ENCODE peak calls at places on chromosome 6, in nine cellular contexts. I, U, G, O, H, E, D, B and P are unnamed samples.

GRCh38 chr6:52834481-52834880 is 6.1 kb downstream of the GSTA5 start:
- DNase-seq in E (no peak), U (peak), D (no peak), G (no peak), I (no peak), B (peak), O (no peak), H (peak), P (no peak)

GRCh38 chr6:9140181-9140580 is 704.8 kb upstream of the SLC35B3 start:
- DNase-seq in D (no peak), G (no peak), H (peak), B (no peak), I (no peak), E (peak), U (peak), O (no peak), P (no peak)

GRCh38 chr6:69835414-69836179 is 30.8 kb upstream of the COL19A1 start:
- DNase-seq in I (no peak), E (no peak), B (peak), D (no peak), O (no peak), U (peak), G (peak), H (peak), P (peak)

GRCh38 chr6:117829594-117830319 is 77.3 kb upstream of the SLC35F1 start:
- DNase-seq in D (no peak), H (peak), E (no peak), I (no peak), G (peak), O (no peak), B (no peak), U (peak), P (peak)

GRCh38 chr6:43442935-43443334 is 12.4 kb downstream of the DLK2 start:
- DNase-seq in I (no peak), U (no peak), D (no peak), G (no peak), H (no peak), E (no peak), O (no peak), B (no peak), P (no peak)

GRCh38 chr6:137967689-137968467 is 100.8 kb downstream of the TNFAIP3 start:
- DNase-seq in B (no peak), H (no peak), I (no peak), U (peak), E (no peak), O (no peak), G (peak), D (no peak), P (no peak)

GRCh38 chr6:17519120-17519519 is 81.0 kb upstream of the FAM8A1 start:
- DNase-seq in U (peak), E (no peak), D (no peak), H (peak), O (no peak), B (no peak), I (no peak), G (no peak), P (no peak)

GRCh38 chr6:26157150-26157837 is 70.1 kb downstream of the HFE start:
- DNase-seq in H (peak), E (peak), I (peak), B (no peak), O (peak), U (peak), D (peak), G (no peak), P (peak)

GRCh38 chr6:79277109-79277508 is 42.6 kb upstream of the HMGN3 start:
- DNase-seq in D (no peak), I (no peak), G (peak), O (no peak), H (peak), E (no peak), B (no peak), U (peak), P (no peak)

GRCh38 chr6:15763827-15764226 is 101.0 kb upstream of the DTNBP1 start:
- DNase-seq in E (peak), D (peak), U (peak), H (peak), G (peak), I (no peak), O (no peak), B (no peak), P (no peak)

GRCh38 chr6:57174511-57174907 is 2.4 kb downstream of the BAG2 start:
- DNase-seq in B (no peak), G (no peak), U (no peak), E (no peak), I (no peak), D (no peak), H (no peak), O (no peak), P (no peak)

GRCh38 chr6:130020106-130020851 is 1.9 kb downstream of the L3MBTL3 start:
- DNase-seq in I (peak), O (peak), E (peak), H (no peak), D (peak), G (no peak), B (no peak), U (peak), P (no peak)

GRCh38 chr6:29791786-29792122 is 35.9 kb upstream of the HLA-G start:
- DNase-seq in D (no peak), G (no peak), E (no peak), B (no peak), U (no peak), I (no peak), H (no peak), O (no peak), P (no peak)

GRCh38 chr6:158797331-158798202 is 21.6 kb downstream of the EZR start:
- DNase-seq in I (no peak), H (peak), B (peak), G (peak), D (no peak), E (no peak), U (peak), O (no peak), P (no peak)

GRCh38 chr6:94215614-94216013 is 796.3 kb upstream of the EPHA7 start:
- DNase-seq in U (no peak), B (no peak), E (no peak), O (no peak), G (no peak), I (no peak), D (no peak), H (no peak), P (no peak)

GRCh38 chr6:125114248-125114858 is 39.2 kb upstream of the TPD52L1 start:
- DNase-seq in B (no peak), U (peak), G (peak), E (no peak), I (no peak), D (no peak), O (no peak), H (peak), P (peak)

GRCh38 chr6:81834141-81834621 is 81.7 kb upstream of the TENT5A start:
- DNase-seq in E (no peak), O (no peak), B (peak), H (peak), G (peak), I (no peak), U (peak), D (peak), P (no peak)

GRCh38 chr6:109428889-109429477 is 11.4 kb downstream of the PPIL6 start:
- DNase-seq in E (no peak), D (no peak), I (no peak), G (peak), H (peak), U (peak), O (no peak), B (peak), P (no peak)

GRCh38 chr6:79134699-79135474 is 56.8 kb upstream of the PHIP start:
- DNase-seq in H (no peak), B (no peak), D (no peak), U (no peak), E (no peak), G (no peak), O (no peak), I (no peak), P (no peak)

DNA sequence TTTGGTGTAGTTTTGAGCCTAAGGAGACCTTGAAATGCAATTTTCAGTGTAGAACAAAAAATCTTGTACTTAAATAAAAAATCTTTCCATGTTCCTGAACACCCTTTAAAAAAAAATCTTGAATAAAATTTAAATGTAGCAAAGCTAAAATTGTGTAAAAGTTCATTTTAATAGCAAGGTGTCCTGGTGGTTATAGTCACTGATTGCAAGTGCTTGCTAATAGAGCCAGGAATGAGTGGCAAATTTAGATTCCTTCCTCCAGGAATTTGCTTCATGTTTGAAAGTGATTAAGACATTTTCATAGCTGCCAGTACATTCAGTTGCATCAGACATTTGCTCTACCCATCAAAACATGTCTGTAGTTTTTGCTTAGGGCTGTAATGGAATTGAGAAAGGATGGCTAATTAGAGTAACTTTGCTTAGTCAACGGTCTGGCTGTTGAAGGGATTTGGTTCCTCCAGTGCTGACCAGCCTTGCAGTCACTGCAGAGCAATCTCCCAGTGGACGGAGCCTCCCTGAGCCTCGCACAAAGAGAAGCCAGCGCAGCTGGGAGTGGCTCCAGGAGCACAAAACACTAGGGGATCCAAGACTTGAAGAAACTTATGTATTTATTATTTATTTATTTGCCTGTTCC is 36.5 kb downstream of the AKAP12 start:
- DNase-seq in H (peak), E (no peak), U (peak), G (peak), O (no peak), B (peak), D (no peak), I (no peak), P (no peak)
- H3K4me3 ChIP-seq in H (no peak), E (no peak), U (no peak), G (no peak), O (no peak), B (no peak), D (no peak), I (no peak), P (no peak)

GRCh38 chr6:27669798-27670301 is 196.9 kb upstream of the ZNF184 start:
- DNase-seq in I (no peak), D (no peak), O (no peak), H (no peak), U (no peak), B (no peak), G (no peak), E (no peak), P (no peak)

GRCh38 chr6:27669278-27669797 is 196.4 kb upstream of the ZNF184 start:
- DNase-seq in G (no peak), O (no peak), U (no peak), H (no peak), I (no peak), B (no peak), E (no peak), D (no peak), P (no peak)

GRCh38 chr6:27667651-27668441 is 194.9 kb upstream of the ZNF184 start:
- DNase-seq in G (no peak), B (no peak), H (no peak), E (no peak), O (no peak), D (no peak), U (peak), I (no peak), P (no peak)

GRCh38 chr6:27667016-27667415 is 194.1 kb upstream of the ZNF184 start:
- DNase-seq in U (no peak), E (no peak), B (no peak), O (no peak), H (no peak), G (no peak), I (no peak), D (no peak), P (no peak)

GRCh38 chr6:27668442-27669275 is 195.8 kb upstream of the ZNF184 start:
- DNase-seq in E (no peak), O (no peak), B (no peak), H (peak), D (no peak), I (no peak), U (peak), G (peak), P (peak)
- H3K4me3 ChIP-seq in E (no peak), O (no peak), B (no peak), H (no peak), D (no peak), I (no peak), U (peak), G (peak), P (peak)

GRCh38 chr6:150463852-150464251 is 95.0 kb downstream of the IYD start:
- DNase-seq in H (no peak), E (no peak), G (no peak), I (no peak), U (no peak), D (no peak), B (no peak), O (no peak), P (no peak)
- H3K4me3 ChIP-seq in H (no peak), E (no peak), G (no peak), I (no peak), U (no peak), D (no peak), B (no peak), O (no peak), P (no peak)

GRCh38 chr6:37243131-37243815 is 14.3 kb upstream of the TBC1D22B start:
- DNase-seq in I (no peak), H (no peak), G (no peak), O (no peak), D (no peak), E (no peak), U (no peak), B (no peak), P (no peak)
- H3K4me3 ChIP-seq in I (no peak), H (no peak), G (no peak), O (no peak), D (no peak), E (no peak), U (no peak), B (no peak), P (no peak)

GRCh38 chr6:89272611-89273010 is 42.5 kb downstream of the GABRR2 start:
- DNase-seq in U (no peak), D (no peak), B (no peak), G (no peak), O (no peak), E (no peak), I (no peak), H (no peak), P (no peak)

GRCh38 chr6:89268776-89269175 is 46.3 kb downstream of the GABRR2 start:
- DNase-seq in G (peak), B (no peak), D (no peak), I (no peak), O (no peak), U (no peak), E (no peak), H (no peak), P (no peak)

GRCh38 chr6:89270951-89271721 is 44.0 kb downstream of the GABRR2 start:
- DNase-seq in E (no peak), B (no peak), D (no peak), H (no peak), I (no peak), U (no peak), O (no peak), G (no peak), P (no peak)

GRCh38 chr6:89267918-89268317 is 47.2 kb downstream of the GABRR2 start:
- DNase-seq in O (no peak), U (no peak), D (no peak), G (no peak), I (no peak), H (no peak), B (no peak), E (no peak), P (no peak)

DNA sequence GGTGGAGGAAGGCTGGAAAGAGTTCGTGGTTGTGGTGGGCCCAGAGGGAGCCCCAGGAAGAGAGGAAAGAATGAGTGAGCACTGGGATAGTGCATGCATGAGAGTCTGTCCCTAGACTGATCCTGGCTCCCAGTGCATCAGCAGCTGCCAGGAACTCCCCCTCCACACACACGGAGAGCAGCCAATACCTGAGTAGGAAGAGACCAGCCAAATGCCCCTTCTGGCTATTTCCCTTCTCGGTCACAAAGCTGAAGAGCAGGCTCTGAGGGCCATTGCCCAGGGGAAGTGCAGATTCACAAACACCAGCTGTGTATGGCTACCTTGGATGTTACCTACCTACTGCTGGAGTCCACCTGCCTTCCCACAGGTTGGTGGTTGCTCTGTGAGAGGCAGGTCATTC is 45.1 kb downstream of the GABRR2 start:
- DNase-seq in O (no peak), B (no peak), U (no peak), D (no peak), H (no peak), E (no peak), G (no peak), I (no peak), P (no peak)
- H3K4me3 ChIP-seq in O (no peak), B (no peak), U (no peak), D (no peak), H (no peak), E (no peak), G (no peak), I (no peak), P (no peak)

GRCh38 chr6:35534396-35535170 is 21.9 kb upstream of the TULP1 start:
- DNase-seq in G (peak), I (no peak), U (no peak), H (no peak), D (no peak), E (no peak), O (no peak), B (no peak), P (peak)
- H3K4me3 ChIP-seq in G (no peak), I (no peak), U (no peak), H (no peak), D (no peak), E (no peak), O (no peak), B (no peak), P (no peak)

GRCh38 chr6:63637865-63638445 is 2.4 kb downstream of the PHF3 start:
- DNase-seq in U (peak), H (no peak), E (no peak), I (no peak), O (no peak), D (no peak), G (peak), B (no peak), P (no peak)
- H3K4me3 ChIP-seq in U (peak), H (no peak), E (peak), I (peak), O (no peak), D (no peak), G (no peak), B (no peak), P (no peak)

GRCh38 chr6:106143582-106144139 is 57.5 kb downstream of the PRDM1 start:
- DNase-seq in D (no peak), B (no peak), E (no peak), I (no peak), O (no peak), H (no peak), G (no peak), U (no peak), P (peak)

GRCh38 chr6:106145741-106146227 is 59.6 kb downstream of the PRDM1 start:
- DNase-seq in E (no peak), B (no peak), U (peak), O (no peak), I (no peak), G (peak), D (no peak), H (peak), P (no peak)

GRCh38 chr6:106146852-106147351 is 60.8 kb downstream of the PRDM1 start:
- DNase-seq in U (peak), O (no peak), D (no peak), G (no peak), E (no peak), I (no peak), H (peak), B (no peak), P (no peak)

GRCh38 chr6:106142876-106143431 is 56.8 kb downstream of the PRDM1 start:
- DNase-seq in O (no peak), I (no peak), B (no peak), E (no peak), G (no peak), H (no peak), U (no peak), D (no peak), P (no peak)

GRCh38 chr6:106145144-106145543 is 59.0 kb downstream of the PRDM1 start:
- DNase-seq in H (no peak), I (no peak), U (no peak), E (no peak), G (no peak), B (no peak), D (no peak), O (no peak), P (peak)
- H3K4me3 ChIP-seq in H (no peak), I (no peak), U (no peak), E (no peak), G (no peak), B (no peak), D (no peak), O (no peak), P (no peak)

GRCh38 chr6:41723178-41723935 is 12.1 kb downstream of the TFEB start:
- DNase-seq in U (peak), D (peak), O (no peak), E (peak), G (peak), H (peak), I (peak), B (peak), P (peak)
- H3K4me3 ChIP-seq in U (no peak), D (no peak), O (no peak), E (peak), G (no peak), H (no peak), I (no peak), B (peak), P (no peak)

GRCh38 chr6:111252451-111252850 is 165.1 kb downstream of the SLC16A10 start:
- DNase-seq in D (no peak), O (no peak), G (no peak), B (no peak), H (no peak), E (no peak), U (no peak), I (no peak), P (no peak)
- H3K4me3 ChIP-seq in D (no peak), O (no peak), G (no peak), B (no peak), H (no peak), E (no peak), U (no peak), I (no peak), P (no peak)